ENCODE peak calls at places on chromosomes 12 and 14, in nine cellular contexts. One of them, this sample, is unnamed. For H3K4me1 and H3K9me3, the result is how much of the 10 kb centered on the place peaks cover.

GRCh38 chr12:91883811-91884210 is 261.8 kb downstream of the BTG1 start:
- DNase-seq in GM23248: no peak
- DNase-seq in adrenal gland: no peak
- DNase-seq in effector memory CD4-positive, alpha-beta T cell: no peak
- DNase-seq in endothelial cell of umbilical vein: no peak
- DNase-seq in SK-N-SH: no peak
- DNase-seq in fibroblast of lung: peak
- DNase-seq in cardiac muscle cell: no peak
- DNase-seq in body of pancreas: no peak
- DNase-seq in this sample: no peak

GRCh38 chr12:83318386-83318971 is 631.8 kb downstream of the TMTC2 start:
- DNase-seq in GM23248: peak
- DNase-seq in adrenal gland: no peak
- DNase-seq in effector memory CD4-positive, alpha-beta T cell: no peak
- DNase-seq in endothelial cell of umbilical vein: no peak
- DNase-seq in SK-N-SH: no peak
- DNase-seq in fibroblast of lung: peak
- DNase-seq in cardiac muscle cell: no peak
- DNase-seq in body of pancreas: no peak
- DNase-seq in this sample: no peak

GRCh38 chr14:93231129-93231979 is 24.3 kb downstream of the UBR7 start:
- DNase-seq in GM23248: peak
- DNase-seq in adrenal gland: peak
- DNase-seq in effector memory CD4-positive, alpha-beta T cell: no peak
- DNase-seq in endothelial cell of umbilical vein: peak
- DNase-seq in SK-N-SH: peak
- DNase-seq in fibroblast of lung: peak
- DNase-seq in cardiac muscle cell: peak
- DNase-seq in body of pancreas: peak
- DNase-seq in this sample: no peak

GRCh38 chr12:75706786-75707605 is 195.6 kb upstream of the KRR1 start:
- DNase-seq in GM23248: peak
- DNase-seq in adrenal gland: no peak
- DNase-seq in effector memory CD4-positive, alpha-beta T cell: no peak
- DNase-seq in endothelial cell of umbilical vein: peak
- DNase-seq in SK-N-SH: peak
- DNase-seq in fibroblast of lung: peak
- DNase-seq in cardiac muscle cell: peak
- DNase-seq in body of pancreas: no peak
- DNase-seq in this sample: no peak

GRCh38 chr12:131113562-131113961 is 159.9 kb downstream of the ADGRD1 start:
- DNase-seq in GM23248: no peak
- DNase-seq in adrenal gland: no peak
- DNase-seq in effector memory CD4-positive, alpha-beta T cell: no peak
- DNase-seq in endothelial cell of umbilical vein: no peak
- DNase-seq in SK-N-SH: peak
- DNase-seq in fibroblast of lung: no peak
- DNase-seq in cardiac muscle cell: no peak
- DNase-seq in body of pancreas: no peak
- DNase-seq in this sample: no peak

GRCh38 chr12:18320036-18320617 is 58.8 kb downstream of the PIK3C2G start:
- DNase-seq in GM23248: peak
- DNase-seq in adrenal gland: no peak
- DNase-seq in effector memory CD4-positive, alpha-beta T cell: no peak
- DNase-seq in endothelial cell of umbilical vein: peak
- DNase-seq in SK-N-SH: peak
- DNase-seq in fibroblast of lung: peak
- DNase-seq in cardiac muscle cell: peak
- DNase-seq in body of pancreas: peak
- DNase-seq in this sample: peak

GRCh38 chr12:55470088-55470830 is at the start of gene OR6C70:
- DNase-seq in GM23248: peak
- DNase-seq in adrenal gland: no peak
- DNase-seq in effector memory CD4-positive, alpha-beta T cell: no peak
- DNase-seq in endothelial cell of umbilical vein: no peak
- DNase-seq in SK-N-SH: no peak
- DNase-seq in fibroblast of lung: no peak
- DNase-seq in cardiac muscle cell: no peak
- DNase-seq in body of pancreas: no peak
- DNase-seq in this sample: no peak

GRCh38 chr14:77804592-77804991 is 4.7 kb downstream of the ADCK1 start:
- DNase-seq in GM23248: peak
- DNase-seq in adrenal gland: no peak
- DNase-seq in effector memory CD4-positive, alpha-beta T cell: no peak
- DNase-seq in endothelial cell of umbilical vein: peak
- DNase-seq in SK-N-SH: no peak
- DNase-seq in fibroblast of lung: no peak
- DNase-seq in cardiac muscle cell: peak
- DNase-seq in body of pancreas: no peak
- DNase-seq in this sample: no peak

GRCh38 chr14:38286481-38286880 is 30.6 kb upstream of the CLEC14A start:
- DNase-seq in GM23248: peak
- DNase-seq in adrenal gland: no peak
- DNase-seq in effector memory CD4-positive, alpha-beta T cell: no peak
- DNase-seq in endothelial cell of umbilical vein: no peak
- DNase-seq in SK-N-SH: no peak
- DNase-seq in fibroblast of lung: peak
- DNase-seq in cardiac muscle cell: peak
- DNase-seq in body of pancreas: no peak
- DNase-seq in this sample: no peak

GRCh38 chr14:52153939-52154338 is 85.1 kb upstream of the NID2 start:
- DNase-seq in GM23248: no peak
- DNase-seq in adrenal gland: no peak
- DNase-seq in effector memory CD4-positive, alpha-beta T cell: no peak
- DNase-seq in endothelial cell of umbilical vein: no peak
- DNase-seq in SK-N-SH: no peak
- DNase-seq in fibroblast of lung: no peak
- DNase-seq in cardiac muscle cell: no peak
- DNase-seq in body of pancreas: no peak
- DNase-seq in this sample: no peak

GRCh38 chr12:110073049-110073831 is 24.9 kb upstream of the C12orf76 start:
- DNase-seq in GM23248: peak
- DNase-seq in adrenal gland: peak
- DNase-seq in effector memory CD4-positive, alpha-beta T cell: no peak
- DNase-seq in endothelial cell of umbilical vein: peak
- DNase-seq in SK-N-SH: peak
- DNase-seq in fibroblast of lung: peak
- DNase-seq in cardiac muscle cell: no peak
- DNase-seq in body of pancreas: peak
- DNase-seq in this sample: no peak

GRCh38 chr14:87312138-87312537 is 680.8 kb downstream of the GALC start:
- DNase-seq in GM23248: no peak
- DNase-seq in adrenal gland: no peak
- DNase-seq in effector memory CD4-positive, alpha-beta T cell: no peak
- DNase-seq in endothelial cell of umbilical vein: no peak
- DNase-seq in SK-N-SH: no peak
- DNase-seq in fibroblast of lung: no peak
- DNase-seq in cardiac muscle cell: no peak
- DNase-seq in body of pancreas: no peak
- DNase-seq in this sample: no peak

GRCh38 chr12:58046281-58046680 is 104.9 kb downstream of the ATP23 start:
- DNase-seq in GM23248: no peak
- DNase-seq in adrenal gland: no peak
- DNase-seq in effector memory CD4-positive, alpha-beta T cell: no peak
- DNase-seq in endothelial cell of umbilical vein: no peak
- DNase-seq in SK-N-SH: no peak
- DNase-seq in fibroblast of lung: peak
- DNase-seq in cardiac muscle cell: no peak
- DNase-seq in body of pancreas: no peak
- DNase-seq in this sample: no peak
- H3K4me1 ChIP-seq in GM23248: under half
- H3K4me1 ChIP-seq in adrenal gland: under half
- H3K4me1 ChIP-seq in effector memory CD4-positive, alpha-beta T cell: under half
- H3K4me1 ChIP-seq in endothelial cell of umbilical vein: under half
- H3K4me1 ChIP-seq in SK-N-SH: under half
- H3K4me1 ChIP-seq in fibroblast of lung: under half
- H3K4me1 ChIP-seq in cardiac muscle cell: under half
- H3K4me1 ChIP-seq in body of pancreas: under half
- H3K4me1 ChIP-seq in this sample: under half

GRCh38 chr12:58241099-58241498 is 299.7 kb downstream of the ATP23 start:
- DNase-seq in GM23248: no peak
- DNase-seq in adrenal gland: no peak
- DNase-seq in effector memory CD4-positive, alpha-beta T cell: no peak
- DNase-seq in endothelial cell of umbilical vein: no peak
- DNase-seq in SK-N-SH: no peak
- DNase-seq in fibroblast of lung: no peak
- DNase-seq in cardiac muscle cell: no peak
- DNase-seq in body of pancreas: no peak
- DNase-seq in this sample: no peak

GRCh38 chr12:58248599-58248998 is 307.2 kb downstream of the ATP23 start:
- DNase-seq in GM23248: no peak
- DNase-seq in adrenal gland: no peak
- DNase-seq in effector memory CD4-positive, alpha-beta T cell: no peak
- DNase-seq in endothelial cell of umbilical vein: no peak
- DNase-seq in SK-N-SH: no peak
- DNase-seq in fibroblast of lung: no peak
- DNase-seq in cardiac muscle cell: no peak
- DNase-seq in body of pancreas: no peak
- DNase-seq in this sample: no peak

GRCh38 chr12:58247633-58248032 is 306.3 kb downstream of the ATP23 start:
- DNase-seq in GM23248: peak
- DNase-seq in adrenal gland: no peak
- DNase-seq in effector memory CD4-positive, alpha-beta T cell: no peak
- DNase-seq in endothelial cell of umbilical vein: no peak
- DNase-seq in SK-N-SH: no peak
- DNase-seq in fibroblast of lung: no peak
- DNase-seq in cardiac muscle cell: no peak
- DNase-seq in body of pancreas: no peak
- DNase-seq in this sample: no peak

DNA sequence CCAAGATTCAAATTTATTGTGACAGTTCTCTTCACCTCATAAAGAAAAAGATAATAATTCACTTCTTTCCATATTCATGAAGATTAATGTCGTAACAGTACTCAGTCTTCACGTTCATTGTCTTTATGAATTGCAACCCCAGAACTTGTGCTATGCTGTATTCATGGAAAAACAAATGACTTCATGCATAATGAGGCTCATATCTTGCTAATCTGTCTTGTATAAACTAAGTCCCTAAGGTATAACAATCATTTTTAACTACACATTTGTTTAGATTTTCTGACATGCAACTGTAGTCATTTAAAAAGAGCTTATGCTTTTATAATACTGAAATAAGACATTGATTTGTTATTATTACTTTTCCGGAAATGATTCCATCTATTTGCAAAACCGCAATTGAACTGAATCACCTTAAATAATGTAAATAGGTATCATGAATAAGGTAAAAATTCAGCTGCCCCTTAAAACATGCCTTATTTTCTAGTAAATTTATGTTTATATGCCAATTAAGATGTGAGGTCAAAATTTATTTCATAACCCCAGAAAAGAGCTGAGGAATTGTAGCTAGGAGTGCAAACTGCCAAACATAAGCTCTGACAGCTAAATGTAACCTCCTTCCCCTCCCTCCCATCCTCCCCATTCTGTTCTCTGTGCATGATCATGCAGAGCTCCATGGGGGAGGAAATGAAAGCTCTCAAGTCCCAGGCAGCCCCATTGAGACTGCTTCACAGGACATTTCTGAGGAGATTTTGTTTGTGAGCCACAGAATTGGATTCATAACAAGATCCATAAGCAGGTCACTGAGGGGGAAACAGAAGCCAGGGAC is 301.6 kb downstream of the ATP23 start:
- DNase-seq in GM23248: no peak
- DNase-seq in adrenal gland: no peak
- DNase-seq in effector memory CD4-positive, alpha-beta T cell: no peak
- DNase-seq in endothelial cell of umbilical vein: no peak
- DNase-seq in SK-N-SH: no peak
- DNase-seq in fibroblast of lung: no peak
- DNase-seq in cardiac muscle cell: no peak
- DNase-seq in body of pancreas: no peak
- DNase-seq in this sample: no peak
- H3K4me3 ChIP-seq in GM23248: no peak
- H3K4me3 ChIP-seq in adrenal gland: no peak
- H3K4me3 ChIP-seq in effector memory CD4-positive, alpha-beta T cell: no peak
- H3K4me3 ChIP-seq in endothelial cell of umbilical vein: no peak
- H3K4me3 ChIP-seq in SK-N-SH: no peak
- H3K4me3 ChIP-seq in fibroblast of lung: no peak
- H3K4me3 ChIP-seq in cardiac muscle cell: no peak
- H3K4me3 ChIP-seq in body of pancreas: no peak
- H3K4me3 ChIP-seq in this sample: no peak

GRCh38 chr12:37672655-37673260 is 643.8 kb upstream of the ALG10B start:
- DNase-seq in GM23248: peak
- DNase-seq in adrenal gland: no peak
- DNase-seq in effector memory CD4-positive, alpha-beta T cell: no peak
- DNase-seq in endothelial cell of umbilical vein: no peak
- DNase-seq in SK-N-SH: no peak
- DNase-seq in fibroblast of lung: no peak
- DNase-seq in cardiac muscle cell: no peak
- DNase-seq in body of pancreas: no peak
- DNase-seq in this sample: no peak
- H3K9me3 ChIP-seq in GM23248: under half
- H3K9me3 ChIP-seq in adrenal gland: under half
- H3K9me3 ChIP-seq in effector memory CD4-positive, alpha-beta T cell: under half
- H3K9me3 ChIP-seq in endothelial cell of umbilical vein: under half
- H3K9me3 ChIP-seq in SK-N-SH: under half
- H3K9me3 ChIP-seq in fibroblast of lung: under half
- H3K9me3 ChIP-seq in cardiac muscle cell: under half
- H3K9me3 ChIP-seq in body of pancreas: under half
- H3K9me3 ChIP-seq in this sample: under half

GRCh38 chr12:57236224-57236924 is 6.9 kb downstream of the SHMT2 start:
- DNase-seq in GM23248: peak
- DNase-seq in adrenal gland: no peak
- DNase-seq in effector memory CD4-positive, alpha-beta T cell: no peak
- DNase-seq in endothelial cell of umbilical vein: no peak
- DNase-seq in SK-N-SH: no peak
- DNase-seq in fibroblast of lung: no peak
- DNase-seq in cardiac muscle cell: no peak
- DNase-seq in body of pancreas: no peak
- DNase-seq in this sample: no peak

GRCh38 chr12:57236925-57237652 is 7.6 kb downstream of the SHMT2 start:
- DNase-seq in GM23248: peak
- DNase-seq in adrenal gland: no peak
- DNase-seq in effector memory CD4-positive, alpha-beta T cell: no peak
- DNase-seq in endothelial cell of umbilical vein: no peak
- DNase-seq in SK-N-SH: no peak
- DNase-seq in fibroblast of lung: peak
- DNase-seq in cardiac muscle cell: no peak
- DNase-seq in body of pancreas: no peak
- DNase-seq in this sample: no peak

GRCh38 chr12:57238854-57239554 is 9.5 kb downstream of the SHMT2 start:
- DNase-seq in GM23248: peak
- DNase-seq in adrenal gland: peak
- DNase-seq in effector memory CD4-positive, alpha-beta T cell: peak
- DNase-seq in endothelial cell of umbilical vein: peak
- DNase-seq in SK-N-SH: peak
- DNase-seq in fibroblast of lung: peak
- DNase-seq in cardiac muscle cell: peak
- DNase-seq in body of pancreas: peak
- DNase-seq in this sample: peak

GRCh38 chr12:57237952-57238853 is 8.7 kb downstream of the SHMT2 start:
- DNase-seq in GM23248: peak
- DNase-seq in adrenal gland: no peak
- DNase-seq in effector memory CD4-positive, alpha-beta T cell: no peak
- DNase-seq in endothelial cell of umbilical vein: no peak
- DNase-seq in SK-N-SH: peak
- DNase-seq in fibroblast of lung: peak
- DNase-seq in cardiac muscle cell: no peak
- DNase-seq in body of pancreas: no peak
- DNase-seq in this sample: no peak

GRCh38 chr12:57237653-57237951 is 8.1 kb downstream of the SHMT2 start:
- DNase-seq in GM23248: no peak
- DNase-seq in adrenal gland: no peak
- DNase-seq in effector memory CD4-positive, alpha-beta T cell: no peak
- DNase-seq in endothelial cell of umbilical vein: no peak
- DNase-seq in SK-N-SH: no peak
- DNase-seq in fibroblast of lung: no peak
- DNase-seq in cardiac muscle cell: no peak
- DNase-seq in body of pancreas: no peak
- DNase-seq in this sample: no peak
- H3K4me1 ChIP-seq in GM23248: under half
- H3K4me1 ChIP-seq in adrenal gland: under half
- H3K4me1 ChIP-seq in effector memory CD4-positive, alpha-beta T cell: half or more
- H3K4me1 ChIP-seq in endothelial cell of umbilical vein: under half
- H3K4me1 ChIP-seq in SK-N-SH: half or more
- H3K4me1 ChIP-seq in fibroblast of lung: under half
- H3K4me1 ChIP-seq in cardiac muscle cell: under half
- H3K4me1 ChIP-seq in body of pancreas: under half
- H3K4me1 ChIP-seq in this sample: under half

This sample was measured in SJSA1.